ENCODE peak calls at places on chromosomes 13 and 19, in five cellular contexts. R, D, K, M and F are unnamed samples.

GRCh38 chr19:50384685-50385535 is 763 bp downstream of the POLD1 start:
- DNase-seq in K (no peak), D (no peak), R (no peak), M (no peak), F (no peak)

GRCh38 chr19:52716578-52716977 is 18.3 kb downstream of the ZNF611 start:
- DNase-seq in R (no peak), K (no peak), M (peak; percentile 55), D (no peak), F (no peak)

GRCh38 chr13:96994030-96994848 is at the start of gene OXGR1:
- DNase-seq in M (no peak), K (no peak), R (no peak), D (no peak), F (peak; percentile 47)

GRCh38 chr13:66895780-66896179 is 334.4 kb downstream of the PCDH9 start:
- DNase-seq in D (no peak), M (no peak), K (no peak), R (no peak), F (no peak)

GRCh38 chr19:49847731-49848696 is 2.9 kb upstream of the PTOV1 start:
- DNase-seq in K (no peak), D (no peak), M (no peak), R (peak; percentile 49), F (no peak)

GRCh38 chr13:98279473-98280175 is 102.6 kb upstream of the RNF113B start:
- DNase-seq in K (no peak), R (no peak), D (peak; percentile 10), M (no peak), F (peak; percentile 63)

GRCh38 chr19:31261019-31261595 is 88.1 kb downstream of the TSHZ3 start:
- DNase-seq in D (no peak), K (no peak), M (no peak), R (no peak), F (no peak)

GRCh38 chr13:40146063-40146462 is 490.6 kb downstream of the COG6 start:
- DNase-seq in K (no peak), M (peak; percentile 16), R (no peak), D (no peak), F (no peak)

GRCh38 chr13:113607477-113608245 is 23.1 kb downstream of the TFDP1 start:
- DNase-seq in D (no peak), M (no peak), K (no peak), R (no peak), F (peak; percentile 76)

GRCh38 chr13:41942462-41943094 is 18.3 kb downstream of the VWA8 start:
- DNase-seq in R (peak; percentile 33), D (no peak), K (no peak), M (no peak), F (no peak)

GRCh38 chr13:76035711-76036110 is 399.6 kb downstream of the LMO7 start:
- DNase-seq in D (no peak), R (no peak), K (no peak), M (no peak), F (no peak)

GRCh38 chr13:67549331-67549730 is 319.2 kb upstream of the PCDH9 start:
- DNase-seq in M (no peak), R (peak; percentile 60), K (no peak), D (no peak), F (no peak)

GRCh38 chr13:38759390-38759789 is 72.5 kb downstream of the FREM2 start:
- DNase-seq in D (no peak), K (no peak), R (no peak), M (no peak), F (no peak)

GRCh38 chr19:45340899-45341453 is 426 bp downstream of the KLC3 start:
- DNase-seq in R (no peak), M (no peak), K (no peak), D (no peak), F (no peak)

GRCh38 chr13:30338331-30338851 is 31.0 kb upstream of the KATNAL1 start:
- DNase-seq in R (no peak), D (no peak), M (no peak), K (no peak), F (no peak)

GRCh38 chr19:1752009-1752756 is 1.1 kb upstream of the ONECUT3 start:
- DNase-seq in M (no peak), R (no peak), D (no peak), K (no peak), F (no peak)

GRCh38 chr19:33191501-33191900 is 2.6 kb upstream of the LRP3 start:
- DNase-seq in D (no peak), K (no peak), M (no peak), R (no peak), F (peak; percentile 21)

GRCh38 chr13:98173431-98173921 is 3.6 kb downstream of the RNF113B start:
- DNase-seq in M (no peak), R (peak; percentile 95), D (no peak), K (no peak), F (no peak)

GRCh38 chr13:59176775-59177174 is 987.0 kb downstream of the DIAPH3 start:
- DNase-seq in D (no peak), K (no peak), M (no peak), R (no peak), F (no peak)

GRCh38 chr13:30704596-30704995 is 30.7 kb upstream of the ALOX5AP start:
- DNase-seq in M (no peak), R (no peak), D (no peak), K (no peak), F (no peak)

GRCh38 chr13:113967729-113968462 is 6.0 kb downstream of the C13orf46 start:
- DNase-seq in D (no peak), R (no peak), K (peak; percentile 17), M (no peak), F (peak; percentile 24)

GRCh38 chr13:29892149-29892548 is 41.7 kb upstream of the UBL3 start:
- DNase-seq in R (no peak), M (no peak), D (no peak), K (no peak), F (no peak)

GRCh38 chr19:4516939-4517300 is 1.4 kb downstream of the PLIN4 start:
- DNase-seq in K (peak; percentile 54), R (no peak), D (no peak), M (no peak), F (no peak)

GRCh38 chr19:4519172-4519496 is 848 bp upstream of the PLIN4 start:
- DNase-seq in R (no peak), K (no peak), M (no peak), D (no peak), F (no peak)

GRCh38 chr19:4517451-4518057 is 732 bp downstream of the PLIN4 start:
- DNase-seq in D (no peak), M (no peak), K (no peak), R (no peak), F (no peak)

GRCh38 chr19:4519521-4520277 is 1.4 kb upstream of the PLIN4 start:
- DNase-seq in D (no peak), M (no peak), K (peak; percentile 66), R (no peak), F (no peak)

DNA sequence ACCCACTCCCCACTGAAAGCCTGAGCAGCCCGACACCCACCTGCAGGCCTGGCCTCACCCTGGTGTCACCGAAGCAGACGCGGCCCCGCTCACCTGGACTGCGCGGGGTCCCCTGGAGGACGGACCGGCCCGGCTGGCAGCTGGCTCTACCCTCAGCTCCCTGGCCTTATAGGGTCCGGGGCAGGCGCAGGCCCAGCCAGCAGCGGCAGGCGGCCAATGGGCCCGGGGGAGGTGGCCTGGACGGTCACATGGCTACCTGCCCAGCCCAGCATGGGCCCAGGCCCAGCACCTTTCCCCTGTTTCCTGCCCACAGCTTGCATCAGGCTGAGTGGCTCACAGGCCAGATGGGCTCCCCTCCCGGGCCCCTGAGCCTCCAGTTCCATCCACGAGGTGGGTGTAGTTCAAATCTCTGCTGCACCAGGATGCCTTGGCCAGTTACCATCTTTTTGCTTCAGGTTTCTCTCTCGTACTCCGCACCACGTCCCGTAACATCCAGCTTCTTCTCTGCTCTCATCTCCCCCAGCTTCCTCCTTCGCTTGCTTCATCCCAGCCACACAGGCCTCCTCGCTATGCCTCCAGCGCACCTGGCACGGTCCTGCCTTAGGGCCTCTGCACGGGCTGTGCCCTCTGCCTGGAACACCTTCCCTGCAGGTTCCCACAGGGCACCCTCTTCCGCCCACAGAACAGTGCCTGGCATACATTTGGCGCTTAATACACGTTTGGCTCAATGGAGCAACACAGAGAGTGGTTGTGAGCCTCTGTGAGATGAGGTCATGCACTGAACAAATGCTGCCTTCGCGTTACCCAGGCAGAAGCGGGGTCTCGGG is at the start of gene PLIN4:
- DNase-seq in D (no peak), R (no peak), M (no peak), K (peak; percentile 85), F (peak; percentile 86)
- H3K27ac ChIP-seq in D (no peak within 1 kb of the TSS), R (no peak within 1 kb of the TSS), M (no peak within 1 kb of the TSS), K (peak within 1 kb of the TSS; percentile 96), F (no peak within 1 kb of the TSS)

GRCh38 chr19:16398530-16399241 is 73.1 kb downstream of the EPS15L1 start:
- DNase-seq in D (no peak), K (no peak), R (no peak), M (no peak), F (no peak)

GRCh38 chr19:16391301-16392055 is 66.9 kb downstream of the KLF2 start:
- DNase-seq in M (no peak), R (no peak), K (no peak), D (no peak), F (no peak)

GRCh38 chr19:16397791-16398529 is 73.3 kb downstream of the KLF2 start:
- DNase-seq in K (no peak), D (no peak), R (no peak), M (no peak), F (no peak)

GRCh38 chr19:16394111-16394510 is 69.5 kb downstream of the KLF2 start:
- DNase-seq in D (no peak), K (no peak), M (no peak), R (no peak), F (no peak)

GRCh38 chr19:16394681-16395375 is 70.2 kb downstream of the KLF2 start:
- DNase-seq in D (no peak), R (no peak), K (no peak), M (no peak), F (no peak)
- H3K27ac ChIP-seq in D (no peak overlapping the region), R (no peak overlapping the region), K (peak overlapping the region; percentile 8), M (no peak overlapping the region), F (no peak overlapping the region)

DNA sequence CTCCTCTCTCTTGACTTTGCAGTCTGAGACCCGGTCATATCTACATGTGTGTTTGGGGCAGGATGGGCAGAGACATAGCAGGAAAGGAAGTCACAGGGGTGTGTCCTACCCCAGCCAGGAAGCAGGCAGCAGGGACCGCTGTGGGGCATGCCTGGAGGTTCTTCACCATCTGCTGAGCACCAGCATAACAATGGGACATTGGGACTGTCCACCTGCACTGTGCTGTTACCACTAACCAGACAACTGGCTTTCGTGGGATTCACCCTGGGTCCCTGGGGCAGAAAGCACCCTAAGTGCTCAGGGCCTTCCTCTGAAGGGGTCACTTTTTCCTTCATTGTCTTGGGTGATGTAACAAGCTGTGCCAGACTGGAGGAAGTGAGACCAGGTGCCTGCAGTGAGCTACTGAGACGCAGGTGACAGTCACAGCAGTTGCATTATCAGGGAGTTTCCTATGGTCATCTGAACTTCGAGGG is 2.6 kb upstream of the HAUS5 start:
- DNase-seq in M (no peak), R (no peak), K (no peak), D (peak; percentile 43), F (no peak)
- H3K27ac ChIP-seq in M (no peak overlapping the region), R (no peak overlapping the region), K (no peak overlapping the region), D (peak overlapping the region; percentile 59), F (no peak overlapping the region)

DNA sequence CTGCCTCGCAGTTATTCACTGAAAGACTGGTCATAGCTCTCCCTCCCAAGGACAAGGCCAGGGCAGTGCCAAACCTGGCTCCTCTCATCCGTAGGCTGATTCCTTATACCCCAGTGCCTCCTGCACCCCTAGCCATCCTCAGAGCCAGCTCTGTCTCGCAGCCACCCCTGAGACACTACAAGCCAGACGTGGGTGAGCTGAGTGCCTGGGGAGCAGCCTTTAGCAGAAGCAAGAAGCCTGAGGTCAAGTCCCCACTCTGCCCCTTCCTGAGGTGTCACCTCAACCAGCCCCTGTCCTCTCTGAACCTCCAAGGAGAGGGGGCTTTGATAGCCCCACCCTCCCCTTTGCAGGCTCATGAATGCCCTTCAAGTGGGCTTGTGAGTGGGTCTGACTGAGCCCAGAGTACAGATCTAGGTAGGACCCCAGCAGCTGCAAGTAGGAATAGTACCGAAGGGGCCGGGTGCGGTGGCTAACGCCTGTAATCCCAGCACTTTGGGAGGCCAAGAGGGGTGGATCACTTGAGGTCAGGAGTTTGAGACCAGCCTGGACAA is 14.8 kb upstream of the AKAP8L start:
- DNase-seq in K (no peak), D (no peak), R (no peak), M (no peak), F (no peak)
- H3K27ac ChIP-seq in K (peak overlapping the region; percentile 99), D (peak overlapping the region; percentile 90), R (peak overlapping the region; percentile 94), M (no peak overlapping the region), F (peak overlapping the region; percentile 34)